ENCODE peak calls at places on chromosomes 12 and 14, in ten cellular contexts. One of them, this sample, is unnamed.
A peak's percentile ranks its signal among the peaks of the same experiment; 100 is the strongest.

GRCh38 chr12:68400231-68400829 is 68.2 kb upstream of the MDM1 start:
- DNase-seq in M059J: no peak
- DNase-seq in uterus: no peak
- DNase-seq in mesendoderm: no peak
- DNase-seq in frontal cortex: no peak
- DNase-seq in immature natural killer cell: no peak
- DNase-seq in HT1080: no peak
- DNase-seq in right lobe of liver: no peak
- DNase-seq in ascending aorta: no peak
- DNase-seq in dorsolateral prefrontal cortex: no peak
- DNase-seq in this sample: no peak

GRCh38 chr12:16454481-16454880 is 107.0 kb downstream of the MGST1 start:
- DNase-seq in M059J: no peak
- DNase-seq in uterus: no peak
- DNase-seq in mesendoderm: no peak
- DNase-seq in frontal cortex: no peak
- DNase-seq in immature natural killer cell: no peak
- DNase-seq in HT1080: peak; percentile 12
- DNase-seq in right lobe of liver: no peak
- DNase-seq in ascending aorta: no peak
- DNase-seq in dorsolateral prefrontal cortex: no peak
- DNase-seq in this sample: no peak

GRCh38 chr14:91885113-91885712 is 17.9 kb upstream of the TC2N start:
- DNase-seq in M059J: no peak
- DNase-seq in uterus: no peak
- DNase-seq in mesendoderm: no peak
- DNase-seq in frontal cortex: no peak
- DNase-seq in immature natural killer cell: no peak
- DNase-seq in HT1080: no peak
- DNase-seq in right lobe of liver: no peak
- DNase-seq in ascending aorta: no peak
- DNase-seq in dorsolateral prefrontal cortex: no peak
- DNase-seq in this sample: no peak

GRCh38 chr12:124381454-124382207 is 86.7 kb downstream of the RFLNA start:
- DNase-seq in M059J: peak; percentile 55
- DNase-seq in uterus: peak; percentile 92
- DNase-seq in mesendoderm: no peak
- DNase-seq in frontal cortex: peak; percentile 77
- DNase-seq in immature natural killer cell: no peak
- DNase-seq in HT1080: peak; percentile 76
- DNase-seq in right lobe of liver: peak; percentile 92
- DNase-seq in ascending aorta: peak; percentile 94
- DNase-seq in dorsolateral prefrontal cortex: peak; percentile 76
- DNase-seq in this sample: peak; percentile 69

GRCh38 chr12:28489256-28489655 is 299.0 kb downstream of the CCDC91 start:
- DNase-seq in M059J: peak; percentile 4
- DNase-seq in uterus: no peak
- DNase-seq in mesendoderm: no peak
- DNase-seq in frontal cortex: no peak
- DNase-seq in immature natural killer cell: no peak
- DNase-seq in HT1080: peak; percentile 15
- DNase-seq in right lobe of liver: no peak
- DNase-seq in ascending aorta: no peak
- DNase-seq in dorsolateral prefrontal cortex: no peak
- DNase-seq in this sample: no peak

GRCh38 chr12:24109381-24110039 is 160.0 kb upstream of the SOX5 start:
- DNase-seq in M059J: peak; percentile 22
- DNase-seq in uterus: no peak
- DNase-seq in mesendoderm: peak; percentile 21
- DNase-seq in frontal cortex: no peak
- DNase-seq in immature natural killer cell: no peak
- DNase-seq in HT1080: no peak
- DNase-seq in right lobe of liver: no peak
- DNase-seq in ascending aorta: no peak
- DNase-seq in dorsolateral prefrontal cortex: no peak
- DNase-seq in this sample: peak; percentile 10

GRCh38 chr12:48795550-48796455 is 6.9 kb upstream of the ADCY6 start:
- DNase-seq in M059J: peak; percentile 75
- DNase-seq in uterus: peak; percentile 77
- DNase-seq in mesendoderm: peak; percentile 93
- DNase-seq in frontal cortex: peak; percentile 81
- DNase-seq in immature natural killer cell: peak; percentile 61
- DNase-seq in HT1080: peak; percentile 81
- DNase-seq in right lobe of liver: peak; percentile 47
- DNase-seq in ascending aorta: peak; percentile 85
- DNase-seq in dorsolateral prefrontal cortex: peak; percentile 88
- DNase-seq in this sample: peak; percentile 95

GRCh38 chr12:117045175-117045997 is 53.8 kb downstream of the TESC start:
- DNase-seq in M059J: no peak
- DNase-seq in uterus: no peak
- DNase-seq in mesendoderm: no peak
- DNase-seq in frontal cortex: no peak
- DNase-seq in immature natural killer cell: no peak
- DNase-seq in HT1080: no peak
- DNase-seq in right lobe of liver: no peak
- DNase-seq in ascending aorta: no peak
- DNase-seq in dorsolateral prefrontal cortex: no peak
- DNase-seq in this sample: no peak

GRCh38 chr12:79547044-79547734 is 143.6 kb downstream of the PAWR start:
- DNase-seq in M059J: peak; percentile 98
- DNase-seq in uterus: no peak
- DNase-seq in mesendoderm: peak; percentile 99
- DNase-seq in frontal cortex: no peak
- DNase-seq in immature natural killer cell: no peak
- DNase-seq in HT1080: peak; percentile 98
- DNase-seq in right lobe of liver: no peak
- DNase-seq in ascending aorta: peak; percentile 75
- DNase-seq in dorsolateral prefrontal cortex: no peak
- DNase-seq in this sample: peak; percentile 76

GRCh38 chr12:87274594-87275245 is 754.5 kb downstream of the C12orf50 start:
- DNase-seq in M059J: peak; percentile 31
- DNase-seq in uterus: no peak
- DNase-seq in mesendoderm: peak; percentile 54
- DNase-seq in frontal cortex: no peak
- DNase-seq in immature natural killer cell: no peak
- DNase-seq in HT1080: peak; percentile 44
- DNase-seq in right lobe of liver: no peak
- DNase-seq in ascending aorta: no peak
- DNase-seq in dorsolateral prefrontal cortex: no peak
- DNase-seq in this sample: peak; percentile 49

GRCh38 chr14:72523397-72524157 is 370.3 kb downstream of the DPF3 start:
- DNase-seq in M059J: peak; percentile 40
- DNase-seq in uterus: no peak
- DNase-seq in mesendoderm: no peak
- DNase-seq in frontal cortex: no peak
- DNase-seq in immature natural killer cell: no peak
- DNase-seq in HT1080: no peak
- DNase-seq in right lobe of liver: no peak
- DNase-seq in ascending aorta: peak; percentile 31
- DNase-seq in dorsolateral prefrontal cortex: no peak
- DNase-seq in this sample: no peak

GRCh38 chr14:85528080-85528881 is 1.7 kb upstream of the FLRT2 start:
- DNase-seq in M059J: no peak
- DNase-seq in uterus: no peak
- DNase-seq in mesendoderm: peak; percentile 92
- DNase-seq in frontal cortex: peak; percentile 24
- DNase-seq in immature natural killer cell: no peak
- DNase-seq in HT1080: peak; percentile 77
- DNase-seq in right lobe of liver: no peak
- DNase-seq in ascending aorta: no peak
- DNase-seq in dorsolateral prefrontal cortex: peak; percentile 46
- DNase-seq in this sample: peak; percentile 57

GRCh38 chr14:32457213-32457920 is 128.3 kb downstream of the AKAP6 start:
- DNase-seq in M059J: no peak
- DNase-seq in uterus: peak; percentile 20
- DNase-seq in mesendoderm: no peak
- DNase-seq in frontal cortex: no peak
- DNase-seq in immature natural killer cell: no peak
- DNase-seq in HT1080: no peak
- DNase-seq in right lobe of liver: no peak
- DNase-seq in ascending aorta: no peak
- DNase-seq in dorsolateral prefrontal cortex: no peak
- DNase-seq in this sample: no peak